ENCODE peak calls at places on chromosomes 13 and 19, in seven cellular contexts. I is thoracic aorta; G is CD4-positive, CD25-positive, alpha-beta regulatory T cell; L is KG1; K is RWPE1; O is activated CD4-positive, CD25-positive, alpha-beta regulatory T cell; M is activated CD4-positive, alpha-beta T cell treated with anti-CD3 and anti-CD28 coated beads, Interleukin-2, amount 50 U/mL, for 4 hours. V is an unnamed sample.

GRCh38 chr19:7673995-7674667 is 2.8 kb upstream of the MCEMP1 start:
- DNase-seq in O (no peak), I (no peak), K (peak; percentile 88), L (peak; percentile 24), M (no peak), G (no peak), V (peak; percentile 47)

GRCh38 chr19:41248895-41249294 is 15.3 kb upstream of the HNRNPUL1 start:
- DNase-seq in L (no peak), M (no peak), G (no peak), K (no peak), O (no peak), I (no peak), V (no peak)

GRCh38 chr19:44677019-44677809 is 5.9 kb downstream of the CEACAM19 start:
- DNase-seq in O (no peak), L (no peak), I (no peak), K (peak; percentile 55), M (no peak), G (no peak), V (no peak)

GRCh38 chr13:110319774-110320509 is 12.9 kb downstream of the COL4A2 start:
- DNase-seq in I (no peak), M (no peak), G (no peak), L (no peak), O (no peak), K (peak; percentile 90), V (no peak)

GRCh38 chr13:23960566-23961156 is 63.4 kb upstream of the C1QTNF9B start:
- DNase-seq in I (no peak), O (no peak), L (peak; percentile 3), K (peak; percentile 25), M (no peak), G (no peak), V (peak; percentile 11)

GRCh38 chr19:38266070-38266469 is 1.7 kb downstream of the SPINT2 start:
- DNase-seq in O (no peak), I (no peak), L (no peak), M (no peak), G (no peak), K (peak; percentile 34), V (no peak)

GRCh38 chr13:32538234-32538620 is 368 bp downstream of the N4BP2L2 start:
- DNase-seq in L (peak; percentile 73), G (no peak), O (peak; percentile 54), M (no peak), K (peak; percentile 55), I (no peak), V (peak; percentile 7)

GRCh38 chr19:35644206-35644986 is 2.9 kb downstream of the ETV2 start:
- DNase-seq in O (peak; percentile 90), G (peak; percentile 93), M (peak; percentile 91), I (peak; percentile 90), L (no peak), K (peak; percentile 97), V (peak; percentile 97)

GRCh38 chr13:101018720-101019119 is 344.1 kb upstream of the TMTC4 start:
- DNase-seq in G (no peak), I (no peak), K (peak; percentile 52), M (no peak), O (no peak), L (no peak), V (no peak)

GRCh38 chr19:54462713-54463530 is 656 bp downstream of the LENG9 start:
- DNase-seq in G (peak; percentile 72), L (no peak), O (peak; percentile 57), I (no peak), M (peak; percentile 44), K (no peak), V (peak; percentile 53)

GRCh38 chr13:32408999-32409313 is 19.0 kb downstream of the N4BP2L1 start:
- DNase-seq in M (no peak), O (no peak), K (no peak), I (no peak), L (no peak), G (no peak), V (no peak)

GRCh38 chr13:40329682-40330485 is 336.6 kb downstream of the FOXO1 start:
- DNase-seq in O (no peak), G (no peak), L (no peak), M (no peak), I (no peak), K (no peak), V (no peak)

GRCh38 chr19:45276284-45276687 is 25.2 kb downstream of the MARK4 start:
- DNase-seq in K (no peak), O (no peak), L (no peak), M (no peak), G (no peak), I (no peak), V (no peak)

GRCh38 chr13:49986471-49986870 is 10.4 kb upstream of the TRIM13 start:
- DNase-seq in K (no peak), O (no peak), I (no peak), L (no peak), M (no peak), G (no peak), V (no peak)

GRCh38 chr13:70755411-70755810 is 647.2 kb upstream of the KLHL1 start:
- DNase-seq in K (no peak), L (no peak), M (no peak), O (no peak), I (no peak), G (no peak), V (no peak)

GRCh38 chr19:51716925-51717324 is 6.9 kb downstream of the HAS1 start:
- DNase-seq in I (no peak), G (no peak), O (no peak), K (no peak), M (no peak), L (no peak), V (no peak)

V was measured in Kasumi-1.